ENCODE peak calls at places on chromosomes 11 and 22, in five cellular contexts. D is upper lobe of left lung; R is CD8-positive, alpha-beta T cell; X is mammary epithelial cell; C is thyroid gland. P is an unnamed sample.
A peak's percentile ranks its signal among the peaks of the same experiment; 100 is the strongest.

GRCh38 chr11:68989936-68990606 is 9.3 kb upstream of the MRGPRD start:
- DNase-seq in D (peak; percentile 12), R (peak; percentile 17), X (no peak), C (no peak), P (no peak)

GRCh38 chr11:16612801-16613400 is 125.5 kb upstream of the C11orf58 start:
- DNase-seq in D (no peak), R (no peak), X (peak; percentile 24), C (no peak), P (no peak)

GRCh38 chr11:115963170-115963569 is 459.0 kb upstream of the CADM1 start:
- DNase-seq in D (no peak), R (no peak), X (no peak), C (no peak), P (no peak)

GRCh38 chr11:69080361-69080973 is 31.7 kb downstream of the TPCN2 start:
- DNase-seq in D (peak; percentile 55), R (peak; percentile 53), X (peak; percentile 85), C (no peak), P (no peak)

GRCh38 chr11:66311470-66311964 is 5.3 kb downstream of the CD248 start:
- DNase-seq in D (no peak), R (no peak), X (no peak), C (no peak), P (no peak)

GRCh38 chr11:35367491-35367890 is 51.9 kb downstream of the SLC1A2 start:
- DNase-seq in D (no peak), R (no peak), X (no peak), C (no peak), P (no peak)

GRCh38 chr11:110565344-110565684 is 135.6 kb downstream of the FDX1 start:
- DNase-seq in D (no peak), R (no peak), X (no peak), C (peak; percentile 31), P (no peak)

GRCh38 chr11:125075900-125076317 is 12.8 kb downstream of the SLC37A2 start:
- DNase-seq in D (no peak), R (peak; percentile 41), X (peak; percentile 28), C (no peak), P (no peak)

GRCh38 chr22:30823015-30823370 is 128.3 kb downstream of the OSBP2 start:
- DNase-seq in D (no peak), R (no peak), X (no peak), C (no peak), P (no peak)

GRCh38 chr22:38957046-38957770 is at the start of gene APOBEC3A:
- DNase-seq in D (peak; percentile 80), R (no peak), X (no peak), C (no peak), P (peak; percentile 87)

GRCh38 chr11:116829525-116830183 is at the start of gene APOC3:
- DNase-seq in D (no peak), R (no peak), X (no peak), C (no peak), P (peak; percentile 72)

GRCh38 chr11:94000641-94001040 is 20.5 kb upstream of the HEPHL1 start:
- DNase-seq in D (no peak), R (no peak), X (peak; percentile 23), C (no peak), P (no peak)

GRCh38 chr11:64518928-64519327 is 72.1 kb upstream of the SLC22A12 start:
- DNase-seq in D (no peak), R (no peak), X (no peak), C (no peak), P (no peak)
- H3K27me3 ChIP-seq in D (no peaks in the 10 kb centered on the region), R (peaks cover 7% of the 10 kb centered on the region), X (no peaks in the 10 kb centered on the region), C (no peaks in the 10 kb centered on the region), P (no peaks in the 10 kb centered on the region)

GRCh38 chr22:44668886-44669724 is 32.9 kb upstream of the PRR5 start:
- DNase-seq in D (no peak), R (no peak), X (no peak), C (no peak), P (no peak)

GRCh38 chr22:44667276-44667675 is 34.7 kb upstream of the PRR5 start:
- DNase-seq in D (no peak), R (no peak), X (no peak), C (no peak), P (no peak)

GRCh38 chr22:44669725-44670027 is 32.3 kb upstream of the PRR5 start:
- DNase-seq in D (no peak), R (no peak), X (no peak), C (no peak), P (no peak)

GRCh38 chr22:44667829-44668189 is 34.2 kb upstream of the PRR5 start:
- DNase-seq in D (no peak), R (no peak), X (no peak), C (peak; percentile 20), P (peak; percentile 61)

GRCh38 chr22:44668190-44668885 is 33.7 kb upstream of the PRR5 start:
- DNase-seq in D (no peak), R (peak; percentile 81), X (no peak), C (no peak), P (no peak)
- H3K4me3 ChIP-seq in D (peak overlapping the region; percentile 29), R (peak overlapping the region; percentile 60), X (no peak overlapping the region), C (peak overlapping the region; percentile 69), P (peak overlapping the region; percentile 66)

DNA sequence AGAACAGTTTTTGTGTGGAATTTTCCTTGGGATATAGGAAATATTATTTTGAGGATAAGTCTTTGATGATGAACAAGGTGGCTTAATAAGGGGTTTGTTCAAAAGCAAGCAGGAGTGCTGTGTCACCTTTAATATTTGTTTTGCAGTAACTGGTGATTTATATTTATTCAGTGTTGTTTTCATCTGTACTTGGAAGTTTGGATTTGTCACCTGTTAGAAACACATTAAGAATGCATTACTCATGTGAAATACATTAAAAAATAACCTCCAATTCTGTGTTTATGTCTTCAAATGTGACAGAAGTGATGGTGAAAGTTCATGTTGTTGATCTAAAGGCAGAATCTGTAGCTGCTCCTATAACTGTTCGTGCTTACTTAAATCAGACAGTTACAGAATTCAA is 70.5 kb downstream of the DKK3 start:
- DNase-seq in D (no peak), R (no peak), X (no peak), C (no peak), P (no peak)
- H3K36me3 ChIP-seq in D (peaks cover 34% of the 10 kb centered on the region), R (peaks cover 50% of the 10 kb centered on the region), X (peaks cover 8% of the 10 kb centered on the region), C (peaks cover 30% of the 10 kb centered on the region), P (peaks cover 25% of the 10 kb centered on the region)

DNA sequence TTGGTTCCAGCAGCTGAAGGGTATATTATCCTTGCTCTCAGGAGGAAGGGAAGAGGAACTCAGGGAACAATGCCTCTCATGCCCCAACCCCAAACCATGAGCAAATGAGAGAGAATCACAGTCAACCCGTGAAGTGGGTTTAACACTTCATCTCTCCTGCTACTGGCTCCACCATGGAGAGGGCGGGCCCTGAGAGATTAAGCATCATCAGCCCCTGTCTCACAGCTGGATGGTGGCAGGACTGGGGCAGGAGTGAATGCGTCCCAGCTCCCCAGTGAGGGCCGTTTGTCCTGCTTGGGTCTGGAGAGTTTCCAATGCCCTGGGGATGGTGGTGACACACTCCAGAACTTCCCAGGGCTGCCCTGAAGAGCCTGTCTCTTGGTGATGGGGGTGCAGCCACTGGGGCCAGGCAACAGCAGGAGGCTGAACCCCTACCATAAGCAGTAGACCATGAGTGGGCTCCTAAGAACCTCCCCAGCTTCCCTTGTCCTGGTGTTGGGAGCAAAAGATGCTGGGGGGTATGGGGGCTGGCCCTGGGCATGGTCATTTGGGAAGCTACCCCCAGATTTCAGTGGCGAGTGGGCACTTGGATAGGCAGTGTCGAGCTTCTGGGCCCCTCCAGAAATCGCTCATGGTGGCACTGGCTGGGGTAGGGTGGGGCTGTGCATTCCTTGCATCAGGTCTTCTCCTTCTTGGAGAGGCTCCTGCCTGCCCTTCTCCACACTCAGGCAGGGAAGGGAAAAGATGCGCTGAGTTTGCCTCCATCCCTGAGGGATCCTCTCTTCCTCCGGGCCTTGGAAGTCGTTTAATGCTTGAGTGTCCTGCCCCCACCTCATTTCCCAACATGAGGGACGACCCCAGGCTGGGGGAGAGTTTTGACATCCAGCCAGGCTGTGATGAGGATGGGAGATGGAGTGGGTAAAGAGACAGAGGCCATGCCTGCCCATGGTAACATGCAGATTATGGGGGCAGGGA is 157.5 kb downstream of the ST3GAL4 start:
- DNase-seq in D (no peak), R (no peak), X (no peak), C (no peak), P (no peak)
- H3K27me3 ChIP-seq in D (no peaks in the 10 kb centered on the region), R (no peaks in the 10 kb centered on the region), X (no peaks in the 10 kb centered on the region), C (no peaks in the 10 kb centered on the region), P (no peaks in the 10 kb centered on the region)

GRCh38 chr11:63767415-63768231 is 952 bp downstream of the ZFTA start:
- DNase-seq in D (peak; percentile 59), R (peak; percentile 58), X (peak; percentile 48), C (peak; percentile 81), P (no peak)

GRCh38 chr11:63764712-63765631 is 3.6 kb downstream of the ZFTA start:
- DNase-seq in D (no peak), R (no peak), X (no peak), C (peak; percentile 66), P (peak; percentile 56)

GRCh38 chr11:63768232-63769043 is at the start of gene ZFTA:
- DNase-seq in D (peak; percentile 58), R (peak; percentile 81), X (peak; percentile 43), C (peak; percentile 72), P (peak; percentile 31)

GRCh38 chr11:63765688-63766241 is 2.8 kb downstream of the ZFTA start:
- DNase-seq in D (no peak), R (no peak), X (no peak), C (no peak), P (no peak)

GRCh38 chr11:63766501-63767270 is 1.9 kb downstream of the ZFTA start:
- DNase-seq in D (no peak), R (no peak), X (no peak), C (no peak), P (no peak)
- H3K4me3 ChIP-seq in D (no peak overlapping the region), R (peak overlapping the region; percentile 69), X (no peak overlapping the region), C (peak overlapping the region; percentile 81), P (no peak overlapping the region)

DNA sequence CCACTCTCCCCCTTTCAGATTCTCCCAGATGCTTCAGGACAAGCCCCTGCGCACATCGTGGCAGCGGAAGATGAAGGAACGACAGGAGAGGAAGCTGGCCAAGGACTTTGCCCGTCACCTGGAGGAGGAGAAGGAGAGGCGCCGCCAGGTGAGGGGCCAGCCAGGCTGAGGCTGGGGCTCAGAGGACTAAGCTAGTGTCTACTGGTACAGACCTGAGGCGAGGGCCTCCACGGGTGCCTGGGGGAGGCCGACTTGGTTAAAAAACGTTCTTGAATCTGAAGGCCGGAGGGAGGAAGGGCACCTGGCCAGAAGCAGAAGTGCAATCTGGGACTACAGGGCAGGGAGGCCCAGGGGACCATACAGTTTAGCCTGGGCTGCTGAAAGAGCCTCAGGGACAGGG is 6.0 kb downstream of the CCDC86 start:
- DNase-seq in D (no peak), R (no peak), X (no peak), C (no peak), P (peak; percentile 46)
- H3K36me3 ChIP-seq in D (peaks cover 51% of the 10 kb centered on the region), R (peaks cover 26% of the 10 kb centered on the region), X (peaks cover 2% of the 10 kb centered on the region), C (peaks cover 14% of the 10 kb centered on the region), P (peaks cover 7% of the 10 kb centered on the region)

DNA sequence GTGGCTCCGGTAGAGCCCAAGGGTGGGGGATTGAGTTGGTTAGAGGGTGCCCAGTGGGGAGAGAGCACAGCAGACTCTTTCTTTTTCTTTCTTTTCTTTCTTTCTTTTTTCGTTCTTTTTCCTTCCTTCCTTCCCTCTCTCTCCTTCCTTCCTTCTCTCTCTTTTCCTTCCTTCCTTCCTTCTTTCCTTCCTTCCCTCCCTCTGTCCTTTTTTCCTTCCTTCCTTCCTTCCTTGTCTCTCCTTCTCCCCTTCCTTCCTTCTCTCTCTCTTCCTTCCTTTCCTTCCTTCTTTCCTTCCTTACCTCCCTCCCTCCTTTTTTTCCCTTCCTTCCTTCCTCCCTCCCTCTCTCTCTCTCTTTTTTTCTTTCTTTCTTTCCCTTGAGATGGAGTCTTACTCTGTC is 4.8 kb upstream of the ALX4 start:
- DNase-seq in D (no peak), R (no peak), X (no peak), C (no peak), P (no peak)
- H3K27me3 ChIP-seq in D (peaks cover 19% of the 10 kb centered on the region), R (peaks cover 33% of the 10 kb centered on the region), X (peaks cover 25% of the 10 kb centered on the region), C (peaks cover 76% of the 10 kb centered on the region), P (peaks cover 84% of the 10 kb centered on the region)

GRCh38 chr11:18632841-18633240 is 1.3 kb downstream of the SPTY2D1 start:
- DNase-seq in D (no peak), R (no peak), X (peak; percentile 5), C (no peak), P (no peak)
- H3K4me3 ChIP-seq in D (no peak overlapping the region), R (peak overlapping the region; percentile 85), X (peak overlapping the region; percentile 97), C (no peak overlapping the region), P (no peak overlapping the region)

GRCh38 chr11:3040881-3041280 is 16.3 kb downstream of the CARS1 start:
- DNase-seq in D (no peak), R (no peak), X (no peak), C (no peak), P (no peak)
- H3K36me3 ChIP-seq in D (peaks cover 73% of the 10 kb centered on the region), R (peaks cover 35% of the 10 kb centered on the region), X (peaks cover 31% of the 10 kb centered on the region), C (peaks cover 40% of the 10 kb centered on the region), P (peaks cover 8% of the 10 kb centered on the region)

P was measured in small intestine.